ENCODE peak calls at places on chromosome 19, in six cellular contexts. P is vagina, M is tibial nerve, D is bronchial epithelial cell, L is heart right ventricle, C is fibroblast of the aortic adventitia. X is an unnamed sample.
A peak's percentile ranks its signal among the peaks of the same experiment; 100 is the strongest.

GRCh38 chr19:51311388-51312257 is at the start of gene IGLON5:
- DNase-seq in P (no peak), M (no peak), D (no peak), L (no peak), C (no peak), X (no peak)

GRCh38 chr19:10155834-10156233 is 36.1 kb upstream of the EIF3G start:
- DNase-seq in P (no peak), M (no peak), D (peak; percentile 36), L (no peak), C (peak; percentile 25), X (peak; percentile 8)

GRCh38 chr19:42850981-42851717 is 28.4 kb downstream of the PSG1 start:
- DNase-seq in P (no peak), M (peak; percentile 34), D (peak; percentile 93), L (peak; percentile 8), C (peak; percentile 98), X (peak; percentile 89)

GRCh38 chr19:3324405-3324856 is 42.0 kb upstream of the NFIC start:
- DNase-seq in P (no peak), M (peak; percentile 69), D (no peak), L (no peak), C (peak; percentile 23), X (peak; percentile 39)

GRCh38 chr19:49591731-49592485 is 926 bp downstream of the PRR12 start:
- DNase-seq in P (no peak), M (no peak), D (peak; percentile 31), L (peak; percentile 42), C (peak; percentile 41), X (peak; percentile 31)

GRCh38 chr19:32450217-32450616 is 44.6 kb downstream of the DPY19L3 start:
- DNase-seq in P (no peak), M (no peak), D (no peak), L (no peak), C (no peak), X (no peak)

GRCh38 chr19:41774515-41774980 is 19.2 kb downstream of the CEACAM6 start:
- DNase-seq in P (no peak), M (no peak), D (peak; percentile 100), L (no peak), C (no peak), X (no peak)

GRCh38 chr19:58091251-58091995 is 6.6 kb downstream of the ZSCAN18 start:
- DNase-seq in P (no peak), M (no peak), D (no peak), L (no peak), C (no peak), X (no peak)

GRCh38 chr19:10748924-10749434 is 31.1 kb downstream of the DNM2 start:
- DNase-seq in P (no peak), M (no peak), D (peak; percentile 72), L (no peak), C (peak; percentile 70), X (peak; percentile 44)

GRCh38 chr19:4709440-4710280 is 14.0 kb downstream of the DPP9 start:
- DNase-seq in P (no peak), M (no peak), D (no peak), L (no peak), C (no peak), X (no peak)

GRCh38 chr19:37991841-37992248 is 84.8 kb downstream of the SIPA1L3 start:
- DNase-seq in P (no peak), M (no peak), D (peak; percentile 68), L (no peak), C (no peak), X (no peak)

GRCh38 chr19:27858981-27859581 is 1353.9 kb downstream of the UQCRFS1 start:
- DNase-seq in P (no peak), M (no peak), D (no peak), L (no peak), C (no peak), X (no peak)

GRCh38 chr19:32676186-32676894 is 692 bp downstream of the RGS9BP start:
- DNase-seq in P (no peak), M (no peak), D (no peak), L (no peak), C (no peak), X (no peak)

GRCh38 chr19:14472202-14472961 is 2.8 kb downstream of the PTGER1 start:
- DNase-seq in P (no peak), M (peak; percentile 68), D (no peak), L (peak; percentile 67), C (peak; percentile 47), X (peak; percentile 56)

GRCh38 chr19:42037649-42038048 is 32.4 kb downstream of the GRIK5 start:
- DNase-seq in P (no peak), M (no peak), D (no peak), L (no peak), C (no peak), X (no peak)

GRCh38 chr19:10624585-10624984 is 768 bp upstream of the SLC44A2 start:
- DNase-seq in P (no peak), M (no peak), D (no peak), L (no peak), C (no peak), X (no peak)

GRCh38 chr19:2387367-2388288 is 27.6 kb downstream of the TMPRSS9 start:
- DNase-seq in P (no peak), M (no peak), D (no peak), L (no peak), C (no peak), X (no peak)

GRCh38 chr19:41364546-41365391 is 820 bp upstream of the B9D2 start:
- DNase-seq in P (no peak), M (no peak), D (no peak), L (no peak), C (no peak), X (no peak)

GRCh38 chr19:5038631-5039271 is 69.8 kb downstream of the KDM4B start:
- DNase-seq in P (no peak), M (no peak), D (peak; percentile 22), L (no peak), C (peak; percentile 33), X (peak; percentile 28)

DNA sequence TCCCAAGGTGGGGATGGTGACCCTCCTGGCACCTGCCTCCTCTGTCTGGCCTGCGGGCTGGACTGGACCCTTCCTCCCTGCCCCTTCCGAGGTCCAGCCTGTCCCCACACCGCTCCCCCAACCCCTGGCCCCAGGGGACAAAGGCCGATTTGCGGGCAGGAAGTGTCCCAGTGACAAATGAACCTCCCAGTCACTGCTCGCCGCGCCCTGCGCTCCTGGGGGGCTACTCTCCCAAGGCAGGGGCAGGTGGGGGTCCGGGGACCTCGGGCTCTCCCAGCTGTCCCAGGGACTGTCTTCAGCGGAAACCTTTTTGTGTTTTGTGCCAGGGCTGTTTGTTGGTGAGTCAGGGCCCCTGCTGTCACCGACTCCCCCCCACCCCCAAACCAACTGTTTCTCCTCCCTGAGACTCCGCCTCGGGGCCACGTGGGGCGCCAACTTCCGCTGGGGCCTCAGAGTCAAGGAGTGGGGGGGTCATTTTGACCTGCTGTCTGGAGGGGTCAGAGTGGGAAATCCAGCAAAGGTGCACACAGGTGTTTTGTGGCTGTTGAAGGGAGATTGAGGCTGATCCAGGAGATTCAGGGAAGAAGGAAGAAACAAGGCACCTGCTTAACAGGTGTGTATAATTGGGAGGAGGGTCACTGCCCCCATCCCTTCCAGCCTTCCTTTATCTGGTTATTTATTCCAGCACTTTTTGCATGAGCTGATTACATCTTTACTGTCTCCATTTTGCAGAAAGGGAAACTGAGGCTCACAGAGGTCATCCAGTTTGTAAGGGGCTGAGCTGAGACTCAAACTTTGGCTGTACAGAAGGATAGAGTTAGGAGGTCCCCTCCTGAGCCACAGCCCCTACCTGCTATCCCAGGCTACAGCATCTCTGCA is 831 bp downstream of the PGPEP1 start:
- DNase-seq in P (no peak), M (peak; percentile 47), D (no peak), L (peak; percentile 53), C (peak; percentile 23), X (peak; percentile 34)
- TF ChIP-seq CTCF in P (no peak), M (no peak), D (no peak), L (peak; percentile 7), C (no peak), X (no peak)

GRCh38 chr19:39319098-39319891 is 1.4 kb downstream of the LRFN1 start:
- DNase-seq in P (no peak), M (no peak), D (no peak), L (no peak), C (no peak), X (no peak)
- H3K4me3 ChIP-seq in P (peak overlapping the region; percentile 74), M (no peak overlapping the region), D (no peak overlapping the region), L (no peak overlapping the region), C (no peak overlapping the region), X (no peak overlapping the region)

GRCh38 chr19:33832633-33833032 is 36.0 kb downstream of the KCTD15 start:
- DNase-seq in P (peak; percentile 43), M (no peak), D (no peak), L (no peak), C (no peak), X (no peak)
- TF ChIP-seq CTCF in P (no peak), M (no peak), D (no peak), L (no peak), C (no peak), X (no peak)

GRCh38 chr19:6997679-6998445 is 23.4 kb downstream of the MBD3L2B start:
- DNase-seq in P (no peak), M (no peak), D (peak; percentile 35), L (no peak), C (no peak), X (peak; percentile 18)
- H3K4me3 ChIP-seq in P (no peak overlapping the region), M (no peak overlapping the region), D (no peak overlapping the region), L (no peak overlapping the region), C (no peak overlapping the region), X (no peak overlapping the region)

GRCh38 chr19:54660306-54660705 is 2.5 kb upstream of the LILRB4 start:
- DNase-seq in P (no peak), M (no peak), D (no peak), L (no peak), C (no peak), X (no peak)
- TF ChIP-seq CTCF in P (no peak), M (no peak), D (no peak), L (no peak), C (no peak), X (no peak)

GRCh38 chr19:46924874-46925547 is 64.2 kb downstream of the ARHGAP35 start:
- DNase-seq in P (no peak), M (no peak), D (peak; percentile 51), L (peak; percentile 27), C (peak; percentile 54), X (no peak)
- H3K4me3 ChIP-seq in P (peak overlapping the region; percentile 1), M (no peak overlapping the region), D (no peak overlapping the region), L (no peak overlapping the region), C (no peak overlapping the region), X (no peak overlapping the region)

DNA sequence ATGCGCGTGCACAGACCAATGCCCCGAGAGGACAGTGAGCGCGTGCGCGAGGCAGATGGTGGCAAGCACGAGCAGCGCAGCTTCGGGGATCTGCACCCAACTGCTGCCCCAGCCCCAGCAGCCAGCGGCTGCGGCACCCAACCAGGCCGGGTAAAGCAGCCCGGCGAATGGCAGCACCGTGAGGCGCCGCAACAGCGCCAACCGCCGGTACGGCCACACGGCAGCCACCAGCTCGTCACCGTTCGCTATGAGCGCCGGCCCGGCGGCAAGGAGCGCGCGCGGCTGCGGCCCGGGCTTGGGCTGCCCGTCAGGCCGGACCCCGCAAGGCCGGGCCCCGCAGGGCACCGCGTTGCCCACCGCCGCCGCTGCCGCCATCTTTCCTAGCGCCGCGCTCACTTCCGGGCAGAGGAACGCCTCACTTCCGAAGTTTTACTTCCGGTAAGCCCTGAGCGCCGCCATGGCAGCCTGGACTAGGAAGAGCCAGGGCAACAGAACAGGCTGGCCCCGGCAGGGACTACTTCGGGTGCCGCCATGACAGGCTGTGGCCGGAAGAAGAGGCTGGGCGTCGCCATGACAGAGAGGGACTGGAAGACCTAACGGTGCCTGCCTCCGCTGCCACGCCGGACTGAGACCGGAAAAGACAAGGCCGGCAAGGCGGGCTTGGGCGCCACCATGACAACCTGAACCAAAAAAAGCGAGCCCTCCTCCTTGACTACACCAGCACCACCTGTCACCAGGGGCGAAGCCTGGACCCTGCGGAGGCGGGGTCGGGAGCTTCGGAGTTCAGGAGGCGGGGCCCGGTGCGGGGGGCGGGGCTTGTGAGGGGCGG is at the start of gene ATP13A1:
- DNase-seq in P (no peak), M (peak; percentile 91), D (peak; percentile 94), L (peak; percentile 97), C (peak; percentile 98), X (peak; percentile 98)
- TF ChIP-seq CTCF in P (no peak), M (peak; percentile 43), D (peak; percentile 36), L (peak; percentile 42), C (peak; percentile 6), X (no peak)